ENCODE peak calls at places on chromosomes 7 and 10, in ten cellular contexts. One of them, this sample, is unnamed.

GRCh38 chr10:11880169-11881027 is 57.2 kb downstream of the PROSER2 start:
- DNase-seq in fibroblast of villous mesenchyme: no peak
- DNase-seq in activated CD4-positive, alpha-beta T cell treated with anti-CD3 and anti-CD28 coated beads, Interleukin-2, amount 50 U/mL, for 24 hours: no peak
- DNase-seq in germinal center: no peak
- DNase-seq in heart right ventricle: no peak
- DNase-seq in CD14-positive monocyte: no peak
- DNase-seq in type B pancreatic cell: no peak
- DNase-seq in amniotic epithelial cell: no peak
- DNase-seq in renal cortical epithelial cell: no peak
- DNase-seq in caudate nucleus: no peak
- DNase-seq in this sample: no peak

GRCh38 chr10:66927271-66927950 is 1.6 kb downstream of the LRRTM3 start:
- DNase-seq in fibroblast of villous mesenchyme: no peak
- DNase-seq in activated CD4-positive, alpha-beta T cell treated with anti-CD3 and anti-CD28 coated beads, Interleukin-2, amount 50 U/mL, for 24 hours: no peak
- DNase-seq in germinal center: no peak
- DNase-seq in heart right ventricle: no peak
- DNase-seq in CD14-positive monocyte: no peak
- DNase-seq in type B pancreatic cell: no peak
- DNase-seq in amniotic epithelial cell: no peak
- DNase-seq in renal cortical epithelial cell: no peak
- DNase-seq in caudate nucleus: peak
- DNase-seq in this sample: no peak

GRCh38 chr10:129653861-129654260 is 186.8 kb downstream of the MGMT start:
- DNase-seq in fibroblast of villous mesenchyme: no peak
- DNase-seq in activated CD4-positive, alpha-beta T cell treated with anti-CD3 and anti-CD28 coated beads, Interleukin-2, amount 50 U/mL, for 24 hours: no peak
- DNase-seq in germinal center: no peak
- DNase-seq in heart right ventricle: no peak
- DNase-seq in CD14-positive monocyte: no peak
- DNase-seq in type B pancreatic cell: no peak
- DNase-seq in amniotic epithelial cell: no peak
- DNase-seq in renal cortical epithelial cell: no peak
- DNase-seq in caudate nucleus: no peak
- DNase-seq in this sample: no peak

GRCh38 chr7:30929686-30930085 is 18.0 kb downstream of the AQP1 start:
- DNase-seq in fibroblast of villous mesenchyme: no peak
- DNase-seq in activated CD4-positive, alpha-beta T cell treated with anti-CD3 and anti-CD28 coated beads, Interleukin-2, amount 50 U/mL, for 24 hours: no peak
- DNase-seq in germinal center: no peak
- DNase-seq in heart right ventricle: no peak
- DNase-seq in CD14-positive monocyte: peak
- DNase-seq in type B pancreatic cell: no peak
- DNase-seq in amniotic epithelial cell: no peak
- DNase-seq in renal cortical epithelial cell: no peak
- DNase-seq in caudate nucleus: no peak
- DNase-seq in this sample: no peak

GRCh38 chr7:143214789-143215679 is 6.8 kb upstream of the TAS2R40 start:
- DNase-seq in fibroblast of villous mesenchyme: peak
- DNase-seq in activated CD4-positive, alpha-beta T cell treated with anti-CD3 and anti-CD28 coated beads, Interleukin-2, amount 50 U/mL, for 24 hours: peak
- DNase-seq in germinal center: peak
- DNase-seq in heart right ventricle: peak
- DNase-seq in CD14-positive monocyte: peak
- DNase-seq in type B pancreatic cell: no peak
- DNase-seq in amniotic epithelial cell: peak
- DNase-seq in renal cortical epithelial cell: peak
- DNase-seq in caudate nucleus: peak
- DNase-seq in this sample: no peak

GRCh38 chr7:1193593-1194424 is 33.8 kb upstream of the ZFAND2A start:
- DNase-seq in fibroblast of villous mesenchyme: peak
- DNase-seq in activated CD4-positive, alpha-beta T cell treated with anti-CD3 and anti-CD28 coated beads, Interleukin-2, amount 50 U/mL, for 24 hours: no peak
- DNase-seq in germinal center: no peak
- DNase-seq in heart right ventricle: peak
- DNase-seq in CD14-positive monocyte: no peak
- DNase-seq in type B pancreatic cell: no peak
- DNase-seq in amniotic epithelial cell: peak
- DNase-seq in renal cortical epithelial cell: peak
- DNase-seq in caudate nucleus: peak
- DNase-seq in this sample: peak

GRCh38 chr10:42859256-42859655 is 76.7 kb downstream of the BMS1 start:
- DNase-seq in fibroblast of villous mesenchyme: no peak
- DNase-seq in activated CD4-positive, alpha-beta T cell treated with anti-CD3 and anti-CD28 coated beads, Interleukin-2, amount 50 U/mL, for 24 hours: no peak
- DNase-seq in germinal center: no peak
- DNase-seq in heart right ventricle: no peak
- DNase-seq in CD14-positive monocyte: no peak
- DNase-seq in type B pancreatic cell: no peak
- DNase-seq in amniotic epithelial cell: no peak
- DNase-seq in renal cortical epithelial cell: no peak
- DNase-seq in caudate nucleus: no peak
- DNase-seq in this sample: no peak

GRCh38 chr7:154651501-154651900 is 351.4 kb downstream of the PAXIP1 start:
- DNase-seq in fibroblast of villous mesenchyme: no peak
- DNase-seq in activated CD4-positive, alpha-beta T cell treated with anti-CD3 and anti-CD28 coated beads, Interleukin-2, amount 50 U/mL, for 24 hours: no peak
- DNase-seq in germinal center: no peak
- DNase-seq in heart right ventricle: no peak
- DNase-seq in CD14-positive monocyte: no peak
- DNase-seq in type B pancreatic cell: no peak
- DNase-seq in amniotic epithelial cell: no peak
- DNase-seq in renal cortical epithelial cell: no peak
- DNase-seq in caudate nucleus: no peak
- DNase-seq in this sample: no peak

GRCh38 chr7:22153427-22154106 is 203.4 kb downstream of the RAPGEF5 start:
- DNase-seq in fibroblast of villous mesenchyme: no peak
- DNase-seq in activated CD4-positive, alpha-beta T cell treated with anti-CD3 and anti-CD28 coated beads, Interleukin-2, amount 50 U/mL, for 24 hours: no peak
- DNase-seq in germinal center: no peak
- DNase-seq in heart right ventricle: no peak
- DNase-seq in CD14-positive monocyte: no peak
- DNase-seq in type B pancreatic cell: no peak
- DNase-seq in amniotic epithelial cell: no peak
- DNase-seq in renal cortical epithelial cell: no peak
- DNase-seq in caudate nucleus: no peak
- DNase-seq in this sample: no peak

GRCh38 chr7:15848362-15848761 is 161.9 kb upstream of the MEOX2 start:
- DNase-seq in fibroblast of villous mesenchyme: peak
- DNase-seq in activated CD4-positive, alpha-beta T cell treated with anti-CD3 and anti-CD28 coated beads, Interleukin-2, amount 50 U/mL, for 24 hours: no peak
- DNase-seq in germinal center: no peak
- DNase-seq in heart right ventricle: no peak
- DNase-seq in CD14-positive monocyte: no peak
- DNase-seq in type B pancreatic cell: no peak
- DNase-seq in amniotic epithelial cell: peak
- DNase-seq in renal cortical epithelial cell: no peak
- DNase-seq in caudate nucleus: no peak
- DNase-seq in this sample: no peak

GRCh38 chr7:106313966-106314365 is 29.2 kb upstream of the NAMPT start:
- DNase-seq in fibroblast of villous mesenchyme: no peak
- DNase-seq in activated CD4-positive, alpha-beta T cell treated with anti-CD3 and anti-CD28 coated beads, Interleukin-2, amount 50 U/mL, for 24 hours: no peak
- DNase-seq in germinal center: peak
- DNase-seq in heart right ventricle: no peak
- DNase-seq in CD14-positive monocyte: no peak
- DNase-seq in type B pancreatic cell: no peak
- DNase-seq in amniotic epithelial cell: no peak
- DNase-seq in renal cortical epithelial cell: no peak
- DNase-seq in caudate nucleus: no peak
- DNase-seq in this sample: no peak

GRCh38 chr10:81018898-81019890 is 481.5 kb downstream of the SH2D4B start:
- DNase-seq in fibroblast of villous mesenchyme: peak
- DNase-seq in activated CD4-positive, alpha-beta T cell treated with anti-CD3 and anti-CD28 coated beads, Interleukin-2, amount 50 U/mL, for 24 hours: peak
- DNase-seq in germinal center: no peak
- DNase-seq in heart right ventricle: peak
- DNase-seq in CD14-positive monocyte: no peak
- DNase-seq in type B pancreatic cell: no peak
- DNase-seq in amniotic epithelial cell: peak
- DNase-seq in renal cortical epithelial cell: peak
- DNase-seq in caudate nucleus: peak
- DNase-seq in this sample: no peak

This sample was measured in Right ventricle myocardium superior.